ENCODE peak calls at places on chromosome 20, in four cellular contexts. U, N, Y and V are unnamed samples.

GRCh38 chr20:21396921-21397340 is 395 bp downstream of the NKX2-4 start:
- DNase-seq in Y (no peak), U (peak), N (no peak), V (peak)

GRCh38 chr20:62274332-62275262 is 28.2 kb upstream of the ADRM1 start:
- DNase-seq in U (no peak), Y (no peak), N (no peak), V (no peak)

GRCh38 chr20:52494244-52494643 is 302.7 kb upstream of the ZFP64 start:
- DNase-seq in Y (no peak), N (no peak), U (no peak), V (no peak)

GRCh38 chr20:1033751-1034419 is 31.8 kb upstream of the RSPO4 start:
- DNase-seq in Y (no peak), U (no peak), N (no peak), V (no peak)

GRCh38 chr20:18313410-18313809 is 25.1 kb downstream of the ZNF133 start:
- DNase-seq in U (no peak), Y (no peak), N (no peak), V (no peak)

GRCh38 chr20:44543345-44543744 is 21.5 kb upstream of the SERINC3 start:
- DNase-seq in U (no peak), N (no peak), Y (no peak), V (no peak)

GRCh38 chr20:48703511-48704219 is 124.1 kb downstream of the PREX1 start:
- DNase-seq in Y (no peak), N (no peak), U (no peak), V (no peak)

GRCh38 chr20:46798430-46798829 is 89.0 kb downstream of the SLC2A10 start:
- DNase-seq in Y (no peak), U (no peak), N (no peak), V (no peak)

GRCh38 chr20:56285496-56285895 is 37.0 kb downstream of the MC3R start:
- DNase-seq in N (no peak), Y (no peak), U (no peak), V (no peak)

GRCh38 chr20:25247100-25247665 is 702 bp upstream of the PYGB start:
- DNase-seq in U (peak), Y (no peak), N (peak), V (peak)

GRCh38 chr20:22797103-22797502 is 212.7 kb upstream of the FOXA2 start:
- DNase-seq in N (no peak), Y (no peak), U (no peak), V (no peak)

GRCh38 chr20:59948828-59949720 is 8.9 kb downstream of the FAM217B start:
- DNase-seq in U (no peak), N (peak), Y (no peak), V (peak)

GRCh38 chr20:44324343-44324742 is 12.5 kb upstream of the R3HDML start:
- DNase-seq in Y (no peak), U (no peak), N (no peak), V (no peak)

GRCh38 chr20:46040902-46041535 is 12.0 kb downstream of the SLC12A5 start:
- DNase-seq in U (peak), N (peak), Y (no peak), V (no peak)

GRCh38 chr20:7859371-7859802 is 80.9 kb downstream of the HAO1 start:
- DNase-seq in U (no peak), N (peak), Y (peak), V (peak)

GRCh38 chr20:16279320-16279719 is 293.9 kb downstream of the KIF16B start:
- DNase-seq in N (peak), Y (no peak), U (no peak), V (no peak)

GRCh38 chr20:4811661-4812181 is 90.0 kb downstream of the PRND start:
- DNase-seq in N (no peak), Y (peak), U (no peak), V (no peak)

GRCh38 chr20:24795444-24795843 is 153.6 kb upstream of the CST7 start:
- DNase-seq in U (no peak), N (no peak), Y (no peak), V (no peak)

GRCh38 chr20:51769941-51770615 is 1.9 kb upstream of the ATP9A start:
- DNase-seq in U (no peak), Y (no peak), N (no peak), V (no peak)

GRCh38 chr20:51628533-51629398 is 86.2 kb upstream of the NFATC2 start:
- DNase-seq in Y (no peak), U (no peak), N (peak), V (no peak)

GRCh38 chr20:22472386-22472785 is 112.0 kb downstream of the FOXA2 start:
- DNase-seq in N (peak), Y (no peak), U (no peak), V (no peak)

GRCh38 chr20:38674178-38675133 is 49.8 kb upstream of the SLC32A1 start:
- DNase-seq in U (peak), N (no peak), Y (no peak), V (peak)

GRCh38 chr20:54276577-54277169 is 68.8 kb downstream of the PFDN4 start:
- DNase-seq in N (no peak), Y (no peak), U (no peak), V (no peak)

GRCh38 chr20:55744896-55745295 is 260.4 kb downstream of the CBLN4 start:
- DNase-seq in Y (no peak), U (no peak), N (no peak), V (no peak)

GRCh38 chr20:4950437-4950836 is 50.9 kb downstream of the SLC23A2 start:
- DNase-seq in Y (no peak), U (no peak), N (no peak), V (no peak)

GRCh38 chr20:3420211-3420707 is 12.8 kb upstream of the DNAAF9 start:
- DNase-seq in N (no peak), U (no peak), Y (peak), V (no peak)

GRCh38 chr20:44805335-44805734 is 5.0 kb downstream of the RIMS4 start:
- DNase-seq in N (no peak), Y (no peak), U (no peak), V (no peak)

GRCh38 chr20:25242231-25242630 is 5.7 kb upstream of the PYGB start:
- DNase-seq in U (no peak), Y (no peak), N (no peak), V (peak)

GRCh38 chr20:47689726-47690125 is 95.6 kb downstream of the SULF2 start:
- DNase-seq in Y (no peak), N (no peak), U (no peak), V (no peak)

GRCh38 chr20:46367967-46368901 is 38.2 kb downstream of the ELMO2 start:
- DNase-seq in U (no peak), Y (no peak), N (peak), V (no peak)

GRCh38 chr20:19785173-19785799 is 27.2 kb downstream of the RIN2 start:
- DNase-seq in U (no peak), N (no peak), Y (no peak), V (no peak)

DNA sequence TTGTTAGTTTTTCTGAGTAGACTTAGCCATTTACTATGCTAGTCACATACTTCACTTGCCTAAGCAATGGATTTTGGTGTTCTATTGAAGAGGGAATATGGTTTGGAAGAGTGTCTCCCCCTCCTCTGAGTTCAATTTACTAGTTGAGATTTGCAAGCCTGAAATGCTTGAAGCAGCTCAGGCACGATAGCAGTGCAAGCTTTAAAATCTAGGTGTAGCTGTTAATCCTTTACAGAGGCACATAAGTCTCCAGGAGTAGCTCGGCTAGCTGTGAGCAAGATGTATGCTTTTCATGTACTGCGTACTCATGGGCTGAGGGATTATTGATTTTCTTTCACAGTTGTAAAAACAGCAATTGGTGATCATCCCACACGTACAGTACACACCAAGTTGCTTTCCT is 745 bp downstream of the FLRT3 start:
- DNase-seq in Y (no peak), U (no peak), N (peak), V (no peak)
- TF ChIP-seq CHD2 in Y (no peak), U (no peak), N (no peak), V (no peak)

GRCh38 chr20:33868571-33868970 is 57.4 kb downstream of the CHMP4B start:
- DNase-seq in N (no peak), U (no peak), Y (no peak), V (no peak)

GRCh38 chr20:33865761-33866160 is 54.6 kb downstream of the CHMP4B start:
- DNase-seq in U (no peak), N (no peak), Y (no peak), V (no peak)

GRCh38 chr20:33864324-33864963 is 53.3 kb downstream of the CHMP4B start:
- DNase-seq in U (no peak), Y (no peak), N (no peak), V (peak)

GRCh38 chr20:33868042-33868441 is 56.9 kb downstream of the CHMP4B start:
- DNase-seq in N (no peak), Y (no peak), U (no peak), V (no peak)

GRCh38 chr20:33866398-33867079 is 55.4 kb downstream of the CHMP4B start:
- DNase-seq in Y (no peak), U (no peak), N (no peak), V (peak)
- TF ChIP-seq USF2 in Y (no peak), U (no peak), N (no peak), V (no peak)

GRCh38 chr20:49823152-49823847 is 10.7 kb downstream of the SLC9A8 start:
- DNase-seq in N (no peak), Y (peak), U (no peak), V (no peak)

GRCh38 chr20:49824206-49824605 is 11.6 kb downstream of the SLC9A8 start:
- DNase-seq in U (no peak), Y (no peak), N (no peak), V (no peak)

GRCh38 chr20:49819702-49820101 is 7.1 kb downstream of the SLC9A8 start:
- DNase-seq in Y (no peak), N (no peak), U (no peak), V (no peak)

GRCh38 chr20:49821381-49821780 is 8.8 kb downstream of the SLC9A8 start:
- DNase-seq in U (no peak), N (no peak), Y (no peak), V (no peak)

GRCh38 chr20:49821850-49822249 is 9.2 kb downstream of the SLC9A8 start:
- DNase-seq in Y (no peak), N (no peak), U (no peak), V (no peak)
- TF ChIP-seq TAF1 in Y (no peak), N (no peak), U (no peak), V (no peak)

DNA sequence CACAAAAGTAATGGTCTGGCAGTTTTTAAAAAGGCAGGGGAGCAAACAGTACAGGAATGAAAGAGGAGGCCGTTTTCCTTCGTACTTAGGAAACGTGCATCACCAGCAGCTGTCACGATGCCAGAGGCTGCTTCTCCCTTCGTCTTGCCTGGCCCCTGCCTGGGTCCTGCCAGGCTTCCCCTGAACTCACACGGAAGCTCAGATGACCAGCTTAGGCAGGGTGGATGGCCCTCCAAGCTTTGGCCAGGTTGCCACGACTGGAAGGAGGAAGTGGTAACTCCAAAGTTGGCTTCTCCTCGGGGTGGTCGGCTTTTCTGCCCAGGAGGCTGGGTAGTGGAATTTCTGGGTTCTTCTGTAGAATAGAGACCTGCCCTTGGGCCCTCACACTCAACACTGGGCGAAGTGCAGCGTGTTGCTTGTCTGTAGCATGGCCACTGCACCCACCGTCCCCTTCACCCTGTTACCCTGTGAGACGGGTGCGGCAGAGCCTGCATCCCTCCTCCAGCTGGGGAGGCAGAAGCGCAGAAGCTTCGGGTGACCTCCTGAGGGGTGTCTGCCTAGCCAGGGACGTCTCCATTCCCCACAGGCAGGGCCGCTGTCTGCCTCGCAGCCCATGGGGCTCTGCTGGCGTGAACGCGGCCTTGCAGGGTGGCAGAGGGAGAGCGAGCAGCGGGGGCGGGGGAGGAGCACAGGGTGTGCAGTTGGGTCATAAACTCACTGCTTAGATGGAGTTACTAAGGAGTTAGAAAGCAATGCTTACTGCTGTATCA is 18.4 kb upstream of the RBM38 start:
- DNase-seq in U (no peak), N (no peak), Y (no peak), V (no peak)
- TF ChIP-seq CHD2 in U (no peak), N (no peak), Y (no peak), V (no peak)

GRCh38 chr20:63594043-63594561 is 20.1 kb upstream of the HELZ2 start:
- DNase-seq in Y (no peak), U (no peak), N (no peak), V (no peak)
- TF ChIP-seq USF2 in Y (no peak), U (no peak), N (no peak), V (no peak)

GRCh38 chr20:35739294-35740163 is 2.5 kb downstream of the RBM39 start:
- DNase-seq in U (no peak), N (peak), Y (no peak), V (peak)

GRCh38 chr20:35742741-35743523 is 872 bp upstream of the RBM39 start:
- DNase-seq in N (peak), Y (peak), U (no peak), V (peak)

GRCh38 chr20:35738410-35739179 is 3.5 kb downstream of the RBM39 start:
- DNase-seq in U (no peak), Y (no peak), N (no peak), V (no peak)

GRCh38 chr20:35743693-35744491 is 1.8 kb upstream of the RBM39 start:
- DNase-seq in U (no peak), N (peak), Y (no peak), V (no peak)

GRCh38 chr20:35741892-35742740 is at the start of gene RBM39:
- DNase-seq in Y (peak), N (peak), U (peak), V (peak)
- TF ChIP-seq TAF1 in Y (peak), N (peak), U (peak), V (peak)

GRCh38 chr20:36481380-36482043 is 59.8 kb upstream of the MYL9 start:
- DNase-seq in Y (no peak), U (no peak), N (no peak), V (no peak)

GRCh38 chr20:36485286-36485685 is 56.0 kb upstream of the MYL9 start:
- DNase-seq in N (no peak), Y (no peak), U (no peak), V (no peak)

GRCh38 chr20:36482044-36482473 is 59.3 kb upstream of the MYL9 start:
- DNase-seq in U (no peak), Y (no peak), N (no peak), V (no peak)

GRCh38 chr20:36483205-36483918 is 58.0 kb upstream of the MYL9 start:
- DNase-seq in Y (no peak), N (no peak), U (no peak), V (peak)

GRCh38 chr20:36483919-36484808 is 57.2 kb upstream of the MYL9 start:
- DNase-seq in Y (no peak), N (no peak), U (no peak), V (peak)
- TF ChIP-seq CHD2 in Y (no peak), N (no peak), U (no peak), V (no peak)